ENCODE peak calls at places on chromosome X, in seven cellular contexts. E is fibroblast of mammary gland; Y is stimulated activated CD4-positive, alpha-beta T cell treated with anti-CD3 and anti-CD28 coated beads, Interleukin-1b, Interleukin-23, amount 100 ng/mL, for 24 hours; I is head of caudate nucleus; K is CD4-positive, alpha-beta T cell; W is epithelial cell of proximal tubule; H is SK-N-SH. S is an unnamed sample.
A peak's percentile ranks its signal among the peaks of the same experiment; 100 is the strongest.

GRCh38 chrX:45295587-45295986 is 94.9 kb upstream of the DIPK2B start:
- DNase-seq in E (peak; percentile 60), Y (no peak), I (no peak), K (no peak), W (peak; percentile 31), H (no peak), S (no peak)

GRCh38 chrX:49190783-49191032 is 4.5 kb upstream of the PRICKLE3 start:
- DNase-seq in E (no peak), Y (no peak), I (no peak), K (no peak), W (no peak), H (no peak), S (no peak)

GRCh38 chrX:92247076-92247475 is 467.9 kb downstream of the PCDH11X start:
- DNase-seq in E (peak; percentile 1), Y (no peak), I (no peak), K (no peak), W (no peak), H (no peak), S (no peak)

GRCh38 chrX:3771756-3772155 is 58.3 kb upstream of the PRKX start:
- DNase-seq in E (no peak), Y (no peak), I (no peak), K (no peak), W (no peak), H (no peak), S (no peak)

GRCh38 chrX:85309717-85310116 is 65.9 kb downstream of the ZNF711 start:
- DNase-seq in E (no peak), Y (no peak), I (no peak), K (no peak), W (no peak), H (no peak), S (no peak)

GRCh38 chrX:80807606-80808159 is 2.0 kb downstream of the BRWD3 start:
- DNase-seq in E (no peak), Y (no peak), I (peak; percentile 8), K (no peak), W (no peak), H (peak; percentile 79), S (no peak)

GRCh38 chrX:43970528-43970927 is 2.7 kb downstream of the NDP start:
- DNase-seq in E (peak; percentile 81), Y (no peak), I (no peak), K (no peak), W (no peak), H (no peak), S (no peak)

GRCh38 chrX:65488496-65488895 is 46.1 kb downstream of the LAS1L start:
- DNase-seq in E (no peak), Y (no peak), I (no peak), K (no peak), W (no peak), H (no peak), S (no peak)

GRCh38 chrX:1600406-1601050 is 9.1 kb downstream of the AKAP17A start:
- DNase-seq in E (no peak), Y (no peak), I (no peak), K (no peak), W (no peak), H (no peak), S (no peak)

GRCh38 chrX:68498044-68498507 is 775 bp upstream of the YIPF6 start:
- DNase-seq in E (peak; percentile 8), Y (no peak), I (no peak), K (no peak), W (no peak), H (peak; percentile 39), S (no peak)

GRCh38 chrX:6557690-6558089 is 22.8 kb upstream of the VCX3A start:
- DNase-seq in E (no peak), Y (no peak), I (no peak), K (no peak), W (no peak), H (no peak), S (no peak)

GRCh38 chrX:47200385-47201150 is 6.9 kb downstream of the UBA1 start:
- DNase-seq in E (peak; percentile 96), Y (no peak), I (no peak), K (no peak), W (no peak), H (no peak), S (no peak)

GRCh38 chrX:69179380-69179911 is 14.2 kb upstream of the PJA1 start:
- DNase-seq in E (peak; percentile 16), Y (no peak), I (peak; percentile 74), K (no peak), W (no peak), H (peak; percentile 72), S (no peak)

GRCh38 chrX:72479324-72480274 is 93.0 kb downstream of the HDAC8 start:
- DNase-seq in E (no peak), Y (no peak), I (no peak), K (no peak), W (no peak), H (no peak), S (no peak)

GRCh38 chrX:131792789-131793462 is 230.2 kb upstream of the STK26 start:
- DNase-seq in E (peak; percentile 94), Y (no peak), I (peak; percentile 97), K (peak; percentile 78), W (no peak), H (peak; percentile 68), S (peak; percentile 90)

GRCh38 chrX:132393090-132393884 is 95.6 kb downstream of the MBNL3 start:
- DNase-seq in E (no peak), Y (no peak), I (no peak), K (no peak), W (no peak), H (no peak), S (no peak)

GRCh38 chrX:129696463-129697155 is 41.9 kb upstream of the APLN start:
- DNase-seq in E (no peak), Y (no peak), I (no peak), K (no peak), W (no peak), H (no peak), S (no peak)

GRCh38 chrX:10098235-10098819 is 58.4 kb upstream of the CLCN4 start:
- DNase-seq in E (peak; percentile 8), Y (no peak), I (no peak), K (peak; percentile 53), W (no peak), H (no peak), S (no peak)

GRCh38 chrX:68180501-68181061 is 252.7 kb downstream of the OPHN1 start:
- DNase-seq in E (no peak), Y (no peak), I (no peak), K (no peak), W (no peak), H (no peak), S (no peak)

GRCh38 chrX:22974616-22975015 is 25.1 kb upstream of the DDX53 start:
- DNase-seq in E (no peak), Y (no peak), I (no peak), K (no peak), W (no peak), H (no peak), S (no peak)

GRCh38 chrX:19810809-19811208 is 76.6 kb downstream of the SH3KBP1 start:
- DNase-seq in E (peak; percentile 75), Y (no peak), I (no peak), K (no peak), W (no peak), H (no peak), S (no peak)

GRCh38 chrX:109537324-109537665 is 651 bp downstream of the NXT2 start:
- DNase-seq in E (peak; percentile 76), Y (no peak), I (no peak), K (no peak), W (peak; percentile 71), H (no peak), S (no peak)

GRCh38 chrX:41384041-41384705 is 50.2 kb downstream of the DDX3X start:
- DNase-seq in E (peak; percentile 91), Y (peak; percentile 36), I (peak; percentile 40), K (peak; percentile 39), W (no peak), H (no peak), S (peak; percentile 60)

GRCh38 chrX:52280812-52281211 is 88.0 kb upstream of the XAGE2 start:
- DNase-seq in E (no peak), Y (no peak), I (no peak), K (no peak), W (no peak), H (no peak), S (no peak)

S was measured in T follicular helper cell.